ENCODE peak calls at places on chromosomes 5 and 9, in seven cellular contexts. P, K, N, D, T, W and C are unnamed samples.

GRCh38 chr9:38694676-38695075 is 25.3 kb downstream of the FAM240B start:
- DNase-seq in P (no peak), K (no peak), N (no peak), D (no peak), T (no peak), W (no peak), C (no peak)

GRCh38 chr9:124197177-124198095 is 60.3 kb upstream of the NEK6 start:
- DNase-seq in P (no peak), K (peak), N (no peak), D (no peak), T (peak), W (peak), C (no peak)

GRCh38 chr5:72328172-72328571 is 8.0 kb downstream of the PTCD2 start:
- DNase-seq in P (no peak), K (no peak), N (peak), D (no peak), T (no peak), W (peak), C (no peak)

GRCh38 chr5:124908603-124909451 is 162.4 kb upstream of the ZNF608 start:
- DNase-seq in P (no peak), K (no peak), N (no peak), D (no peak), T (no peak), W (peak), C (no peak)

GRCh38 chr5:969421-969839 is 39.2 kb upstream of the NKD2 start:
- DNase-seq in P (no peak), K (no peak), N (no peak), D (no peak), T (peak), W (no peak), C (no peak)

GRCh38 chr5:151601376-151601775 is 10.2 kb upstream of the FAT2 start:
- DNase-seq in P (no peak), K (no peak), N (no peak), D (no peak), T (no peak), W (no peak), C (no peak)

GRCh38 chr5:150538007-150538917 is 30.3 kb downstream of the NDST1 start:
- DNase-seq in P (no peak), K (no peak), N (no peak), D (no peak), T (no peak), W (no peak), C (no peak)

GRCh38 chr5:59600153-59600552 is 293.4 kb downstream of the PDE4D start:
- DNase-seq in P (no peak), K (no peak), N (no peak), D (no peak), T (no peak), W (no peak), C (no peak)

GRCh38 chr5:158198636-158199035 is 339.7 kb upstream of the CLINT1 start:
- DNase-seq in P (no peak), K (no peak), N (no peak), D (no peak), T (no peak), W (no peak), C (no peak)

GRCh38 chr9:6506571-6506970 is 93.6 kb downstream of the UHRF2 start:
- DNase-seq in P (no peak), K (no peak), N (no peak), D (no peak), T (no peak), W (no peak), C (no peak)

GRCh38 chr9:21616082-21616778 is 134.1 kb upstream of the IFNE start:
- DNase-seq in P (no peak), K (no peak), N (peak), D (no peak), T (no peak), W (no peak), C (no peak)

GRCh38 chr9:18208166-18209059 is 265.5 kb upstream of the ADAMTSL1 start:
- DNase-seq in P (peak), K (peak), N (peak), D (no peak), T (no peak), W (peak), C (peak)

GRCh38 chr5:163379298-163380155 is 57.9 kb upstream of the CCNG1 start:
- DNase-seq in P (no peak), K (no peak), N (peak), D (peak), T (no peak), W (no peak), C (no peak)

GRCh38 chr5:8683528-8683927 is 814.6 kb downstream of the MTRR start:
- DNase-seq in P (no peak), K (no peak), N (no peak), D (no peak), T (no peak), W (no peak), C (no peak)

GRCh38 chr9:114774504-114774903 is 31.3 kb downstream of the TNFSF15 start:
- DNase-seq in P (no peak), K (no peak), N (no peak), D (no peak), T (no peak), W (no peak), C (no peak)

GRCh38 chr5:160171656-160172055 is 52.4 kb upstream of the PWWP2A start:
- DNase-seq in P (no peak), K (no peak), N (no peak), D (no peak), T (no peak), W (no peak), C (no peak)

GRCh38 chr9:117081641-117082317 is 333.1 kb downstream of the ASTN2 start:
- DNase-seq in P (no peak), K (no peak), N (no peak), D (no peak), T (no peak), W (no peak), C (no peak)

GRCh38 chr9:112032009-112032408 is 135.4 kb downstream of the UGCG start:
- DNase-seq in P (no peak), K (no peak), N (no peak), D (no peak), T (no peak), W (no peak), C (no peak)

DNA sequence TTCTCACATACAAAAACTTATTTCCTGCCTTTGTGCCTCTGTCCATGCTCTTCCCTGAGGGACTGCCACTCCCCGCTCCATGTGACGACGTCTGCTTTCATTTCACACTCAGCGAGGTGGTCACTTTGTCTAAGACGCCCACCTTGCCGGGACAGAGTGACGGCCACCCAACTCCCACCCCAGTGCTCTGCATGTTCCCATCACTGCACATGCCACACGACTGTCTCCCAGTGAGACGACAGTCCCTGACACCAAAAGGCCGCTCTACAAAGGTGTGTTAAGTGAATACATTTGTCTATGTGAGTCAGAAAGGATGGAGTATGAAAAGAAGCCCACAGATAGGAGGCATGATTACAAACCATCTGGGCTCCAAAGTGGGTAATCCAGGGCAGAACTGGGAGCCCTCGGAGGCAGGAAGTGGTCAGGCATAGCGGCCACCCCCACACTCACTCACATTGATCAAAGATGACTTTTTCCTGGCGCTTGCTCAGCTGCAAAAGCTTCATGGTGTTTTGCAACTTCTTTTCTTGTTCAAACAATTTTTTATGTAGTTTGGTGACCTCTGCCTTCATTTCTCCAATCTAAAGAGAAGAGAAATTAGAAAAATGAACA is 185.8 kb downstream of the CDK5RAP2 start:
- DNase-seq in P (no peak), K (no peak), N (no peak), D (no peak), T (peak), W (no peak), C (no peak)
- TF ChIP-seq CTCF in P (no peak), K (no peak), N (no peak), D (no peak), T (no peak), W (no peak), C (no peak)

GRCh38 chr9:131733601-131734061 is 6.2 kb downstream of the RAPGEF1 start:
- DNase-seq in P (no peak), K (peak), N (peak), D (peak), T (no peak), W (peak), C (no peak)
- H3K4me3 ChIP-seq in P (no peak), K (no peak), N (peak), D (no peak), T (no peak), W (no peak), C (no peak)

DNA sequence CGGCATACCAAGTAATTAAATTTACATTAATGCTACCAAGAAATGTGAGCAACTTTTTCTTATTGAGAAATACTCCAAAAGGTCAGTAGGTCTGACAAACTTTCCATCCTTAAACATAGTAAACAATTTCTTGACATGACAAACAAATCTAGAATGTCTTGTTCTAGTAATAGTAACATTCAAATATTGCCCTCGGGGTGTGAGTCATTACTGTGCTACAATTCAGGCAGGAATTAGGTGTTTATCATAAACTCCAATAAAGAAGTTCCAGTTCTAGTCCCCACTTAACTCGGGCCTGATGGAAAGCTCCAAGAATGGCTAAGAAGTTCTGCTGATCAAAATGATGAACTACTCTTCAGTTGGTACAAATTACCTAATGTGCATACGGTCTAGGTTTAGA is 235.6 kb upstream of the TUSC1 start:
- DNase-seq in P (no peak), K (no peak), N (no peak), D (no peak), T (no peak), W (no peak), C (no peak)
- TF ChIP-seq EP300 in P (no peak), K (no peak), N (no peak), D (no peak), T (no peak), W (no peak), C (no peak)

DNA sequence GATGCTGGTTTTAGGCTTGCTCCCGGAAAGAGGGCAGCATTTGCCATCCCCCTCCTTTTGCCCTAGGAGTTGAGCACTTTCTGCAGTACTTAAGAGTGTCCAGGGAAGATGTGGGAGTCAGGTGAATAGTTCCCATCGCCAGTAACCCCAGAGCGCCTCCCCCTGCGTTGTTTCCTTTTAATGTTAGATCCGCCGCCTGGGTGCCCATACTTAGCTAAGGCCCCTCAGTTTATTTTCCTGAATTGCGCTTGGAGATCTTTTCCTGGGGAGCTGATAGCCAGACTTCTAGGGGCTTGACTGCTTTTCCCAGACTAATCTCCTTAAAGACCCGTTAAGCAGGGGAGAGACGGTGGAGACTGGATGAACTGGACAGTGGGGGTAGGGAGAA is 377 bp upstream of the PCDHAC2 start:
- DNase-seq in P (no peak), K (no peak), N (peak), D (no peak), T (no peak), W (no peak), C (no peak)
- TF ChIP-seq CTCF in P (no peak), K (no peak), N (no peak), D (no peak), T (no peak), W (no peak), C (no peak)

GRCh38 chr9:25808554-25808953 is 130.3 kb upstream of the TUSC1 start:
- DNase-seq in P (no peak), K (no peak), N (no peak), D (no peak), T (no peak), W (no peak), C (no peak)

GRCh38 chr9:25814023-25814422 is 135.8 kb upstream of the TUSC1 start:
- DNase-seq in P (no peak), K (no peak), N (no peak), D (no peak), T (no peak), W (no peak), C (no peak)
- H3K4me3 ChIP-seq in P (no peak), K (no peak), N (no peak), D (no peak), T (no peak), W (no peak), C (no peak)

DNA sequence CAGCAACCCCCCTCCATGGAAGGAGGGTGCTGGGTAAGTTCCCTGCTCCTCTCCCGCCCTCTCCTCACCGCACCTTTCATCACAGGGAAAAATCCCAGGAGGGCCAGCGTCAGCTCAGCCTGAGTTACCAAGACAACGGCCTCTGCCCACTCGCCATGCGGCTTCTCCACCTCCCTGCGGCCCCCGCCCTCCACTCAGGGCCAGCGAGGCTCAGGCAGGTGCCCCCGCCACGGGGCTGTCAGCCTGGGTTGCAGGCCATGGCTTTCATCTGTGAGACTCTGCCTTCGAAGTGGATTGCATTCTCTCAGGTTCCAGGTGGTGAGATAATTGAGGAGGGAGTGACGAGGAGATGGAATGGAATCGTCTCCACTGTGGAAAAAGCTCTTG is 27.2 kb upstream of the LAMC3 start:
- DNase-seq in P (no peak), K (no peak), N (no peak), D (no peak), T (no peak), W (no peak), C (no peak)
- TF ChIP-seq EP300 in P (no peak), K (no peak), N (no peak), D (no peak), T (no peak), W (no peak), C (no peak)

GRCh38 chr9:85024374-85024773 is 354.8 kb downstream of the NTRK2 start:
- DNase-seq in P (no peak), K (no peak), N (no peak), D (no peak), T (no peak), W (no peak), C (no peak)

GRCh38 chr9:85027870-85028269 is 358.3 kb downstream of the NTRK2 start:
- DNase-seq in P (no peak), K (no peak), N (no peak), D (no peak), T (no peak), W (no peak), C (no peak)
- TF ChIP-seq CTCF in P (no peak), K (no peak), N (no peak), D (no peak), T (no peak), W (no peak), C (no peak)

GRCh38 chr5:136598901-136599300 is 233.6 kb upstream of the TRPC7 start:
- DNase-seq in P (no peak), K (no peak), N (no peak), D (no peak), T (no peak), W (no peak), C (no peak)
- H3K4me3 ChIP-seq in P (no peak), K (no peak), N (no peak), D (no peak), T (no peak), W (no peak), C (no peak)

GRCh38 chr9:104835163-104835562 is 71.2 kb downstream of the NIPSNAP3B start:
- DNase-seq in P (no peak), K (no peak), N (no peak), D (no peak), T (no peak), W (no peak), C (no peak)

GRCh38 chr9:104836767-104837166 is 72.8 kb downstream of the NIPSNAP3B start:
- DNase-seq in P (no peak), K (no peak), N (no peak), D (no peak), T (no peak), W (peak), C (no peak)

GRCh38 chr9:104836235-104836634 is 72.3 kb downstream of the NIPSNAP3B start:
- DNase-seq in P (no peak), K (no peak), N (no peak), D (no peak), T (no peak), W (no peak), C (no peak)

GRCh38 chr9:104831681-104832080 is 67.8 kb downstream of the NIPSNAP3B start:
- DNase-seq in P (no peak), K (no peak), N (peak), D (no peak), T (no peak), W (no peak), C (no peak)

GRCh38 chr9:104833701-104834100 is 69.8 kb downstream of the NIPSNAP3B start:
- DNase-seq in P (no peak), K (no peak), N (no peak), D (no peak), T (no peak), W (no peak), C (no peak)
- TF ChIP-seq EP300 in P (no peak), K (no peak), N (no peak), D (no peak), T (no peak), W (no peak), C (no peak)

DNA sequence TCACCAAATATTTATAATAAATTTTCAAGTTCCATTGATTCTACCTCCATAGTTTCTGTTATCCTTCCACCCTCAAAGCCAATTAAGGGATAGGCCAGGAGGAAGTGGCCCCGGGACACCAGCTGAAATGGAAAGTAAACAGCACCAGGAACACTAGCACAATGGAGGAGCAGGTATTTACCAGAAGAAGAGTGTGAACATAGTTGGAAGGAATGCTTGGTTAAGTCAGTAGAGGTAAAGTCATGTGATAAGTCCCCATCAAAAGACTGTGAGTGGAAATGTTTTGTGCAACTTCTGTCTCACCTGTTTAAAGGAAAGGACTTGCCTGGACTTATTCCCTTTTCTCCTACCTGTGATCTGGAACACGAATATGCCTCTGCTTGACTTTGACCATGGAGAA is 146.7 kb upstream of the RAI14 start:
- DNase-seq in P (no peak), K (no peak), N (no peak), D (no peak), T (no peak), W (no peak), C (no peak)
- TF ChIP-seq CTCF in P (no peak), K (no peak), N (no peak), D (no peak), T (no peak), W (no peak), C (no peak)